ENCODE peak calls at places on chromosomes 2 and 18, in six cellular contexts. H is lower lobe of right lung, R is IMR-90, Q is left ventricle myocardium inferior, A is HL-60, X is SK-N-SH. G is an unnamed sample.
A peak's percentile ranks its signal among the peaks of the same experiment; 100 is the strongest.

GRCh38 chr2:39608690-39609457 is 56.8 kb upstream of the TMEM178A start:
- DNase-seq in H (no peak), R (no peak), Q (no peak), A (peak; percentile 79), X (no peak), G (no peak)

GRCh38 chr18:24514439-24514838 is 54.0 kb downstream of the HRH4 start:
- DNase-seq in H (no peak), R (peak; percentile 54), Q (no peak), A (peak; percentile 19), X (peak; percentile 39), G (peak; percentile 8)

GRCh38 chr2:18057657-18058056 is 179.2 kb downstream of the KCNS3 start:
- DNase-seq in H (no peak), R (no peak), Q (no peak), A (no peak), X (no peak), G (no peak)

GRCh38 chr18:36688020-36688965 is 140.5 kb downstream of the TPGS2 start:
- DNase-seq in H (no peak), R (peak; percentile 74), Q (no peak), A (peak; percentile 66), X (peak; percentile 70), G (no peak)

GRCh38 chr2:51424418-51424817 is 392.5 kb upstream of the NRXN1 start:
- DNase-seq in H (no peak), R (no peak), Q (no peak), A (no peak), X (no peak), G (no peak)

GRCh38 chr18:13680612-13681011 is 45.7 kb downstream of the FAM210A start:
- DNase-seq in H (no peak), R (no peak), Q (peak; percentile 27), A (no peak), X (peak; percentile 33), G (no peak)

GRCh38 chr2:159484537-159484936 is 131.8 kb downstream of the BAZ2B start:
- DNase-seq in H (no peak), R (no peak), Q (no peak), A (no peak), X (no peak), G (no peak)

GRCh38 chr2:135132314-135132713 is 80.2 kb downstream of the RAB3GAP1 start:
- DNase-seq in H (no peak), R (peak; percentile 74), Q (no peak), A (no peak), X (no peak), G (no peak)

GRCh38 chr18:30999186-30999585 is 43.4 kb downstream of the DSC3 start:
- DNase-seq in H (no peak), R (no peak), Q (no peak), A (no peak), X (no peak), G (no peak)

GRCh38 chr18:22074343-22075070 is 94.9 kb upstream of the GATA6 start:
- DNase-seq in H (no peak), R (no peak), Q (no peak), A (no peak), X (no peak), G (no peak)

GRCh38 chr18:45066868-45067267 is 386.2 kb downstream of the SETBP1 start:
- DNase-seq in H (no peak), R (no peak), Q (peak; percentile 21), A (peak; percentile 63), X (no peak), G (no peak)

GRCh38 chr2:178008636-178009289 is 63.8 kb downstream of the PDE11A start:
- DNase-seq in H (no peak), R (peak; percentile 65), Q (peak; percentile 27), A (no peak), X (peak; percentile 65), G (no peak)

GRCh38 chr2:158756331-158756730 is 38.8 kb upstream of the DAPL1 start:
- DNase-seq in H (no peak), R (peak; percentile 2), Q (no peak), A (no peak), X (no peak), G (no peak)

GRCh38 chr18:28905509-28905908 is 728.6 kb upstream of the CDH2 start:
- DNase-seq in H (no peak), R (peak; percentile 57), Q (no peak), A (no peak), X (no peak), G (no peak)

GRCh38 chr2:144890828-144891227 is 370.9 kb upstream of the ZEB2 start:
- DNase-seq in H (no peak), R (peak; percentile 35), Q (no peak), A (no peak), X (peak; percentile 11), G (no peak)

GRCh38 chr18:46621871-46622270 is 35.1 kb downstream of the LOXHD1 start:
- DNase-seq in H (no peak), R (no peak), Q (no peak), A (no peak), X (no peak), G (no peak)

GRCh38 chr2:29606105-29606871 is 315.1 kb downstream of the ALK start:
- DNase-seq in H (no peak), R (peak; percentile 94), Q (no peak), A (no peak), X (no peak), G (no peak)

GRCh38 chr18:35267809-35268208 is 22.2 kb downstream of the ZSCAN30 start:
- DNase-seq in H (peak; percentile 60), R (no peak), Q (peak; percentile 33), A (no peak), X (peak; percentile 37), G (no peak)

GRCh38 chr2:203817147-203817546 is 50.4 kb upstream of the CTLA4 start:
- DNase-seq in H (no peak), R (no peak), Q (no peak), A (no peak), X (no peak), G (no peak)

GRCh38 chr18:9854801-9855676 is 30.7 kb upstream of the TXNDC2 start:
- DNase-seq in H (peak; percentile 58), R (peak; percentile 63), Q (no peak), A (no peak), X (no peak), G (no peak)

GRCh38 chr2:38626326-38627031 is 23.8 kb upstream of the HNRNPLL start:
- DNase-seq in H (no peak), R (no peak), Q (no peak), A (peak; percentile 25), X (no peak), G (no peak)

GRCh38 chr2:181857471-181857870 is 34.1 kb upstream of the ITPRID2 start:
- DNase-seq in H (no peak), R (peak; percentile 58), Q (no peak), A (no peak), X (no peak), G (no peak)

GRCh38 chr2:215920244-215921100 is 92.9 kb downstream of the MREG start:
- DNase-seq in H (peak; percentile 61), R (peak; percentile 87), Q (peak; percentile 57), A (peak; percentile 55), X (peak; percentile 67), G (peak; percentile 81)

GRCh38 chr2:215917953-215918620 is 95.3 kb downstream of the MREG start:
- DNase-seq in H (no peak), R (peak; percentile 65), Q (no peak), A (no peak), X (no peak), G (peak; percentile 96)

GRCh38 chr2:215918901-215919585 is 94.3 kb downstream of the MREG start:
- DNase-seq in H (no peak), R (no peak), Q (no peak), A (no peak), X (no peak), G (peak; percentile 68)

GRCh38 chr2:215921884-215922283 is 91.5 kb downstream of the MREG start:
- DNase-seq in H (no peak), R (peak; percentile 96), Q (no peak), A (no peak), X (no peak), G (no peak)

GRCh38 chr2:215919624-215920243 is 93.6 kb downstream of the MREG start:
- DNase-seq in H (no peak), R (no peak), Q (no peak), A (no peak), X (peak; percentile 22), G (no peak)
- H3K27ac ChIP-seq in H (no peak overlapping the region), R (no peak overlapping the region), Q (no peak overlapping the region), A (no peak overlapping the region), X (no peak overlapping the region), G (peak overlapping the region; percentile 98)

GRCh38 chr2:48249631-48250473 is 280.1 kb upstream of the STON1 start:
- DNase-seq in H (no peak), R (peak; percentile 64), Q (no peak), A (peak; percentile 92), X (no peak), G (no peak)

GRCh38 chr2:48250943-48251342 is 279.0 kb upstream of the STON1 start:
- DNase-seq in H (no peak), R (peak; percentile 19), Q (no peak), A (peak; percentile 85), X (no peak), G (no peak)

GRCh38 chr2:48250474-48250844 is 279.5 kb upstream of the STON1 start:
- DNase-seq in H (no peak), R (no peak), Q (no peak), A (no peak), X (no peak), G (no peak)

GRCh38 chr2:48253301-48253700 is 276.7 kb upstream of the STON1 start:
- DNase-seq in H (no peak), R (no peak), Q (no peak), A (peak; percentile 57), X (no peak), G (no peak)

GRCh38 chr2:48251437-48252148 is 278.4 kb upstream of the STON1 start:
- DNase-seq in H (no peak), R (no peak), Q (no peak), A (no peak), X (no peak), G (no peak)
- H3K27ac ChIP-seq in H (no peak overlapping the region), R (no peak overlapping the region), Q (no peak overlapping the region), A (peak overlapping the region; percentile 71), X (no peak overlapping the region), G (no peak overlapping the region)

GRCh38 chr2:202643012-202643858 is 8.5 kb downstream of the FAM117B start:
- DNase-seq in H (no peak), R (no peak), Q (no peak), A (no peak), X (no peak), G (no peak)

GRCh38 chr2:202638710-202639109 is 3.9 kb downstream of the FAM117B start:
- DNase-seq in H (no peak), R (no peak), Q (no peak), A (no peak), X (no peak), G (no peak)

GRCh38 chr2:202639233-202639632 is 4.5 kb downstream of the FAM117B start:
- DNase-seq in H (no peak), R (no peak), Q (no peak), A (no peak), X (no peak), G (no peak)

DNA sequence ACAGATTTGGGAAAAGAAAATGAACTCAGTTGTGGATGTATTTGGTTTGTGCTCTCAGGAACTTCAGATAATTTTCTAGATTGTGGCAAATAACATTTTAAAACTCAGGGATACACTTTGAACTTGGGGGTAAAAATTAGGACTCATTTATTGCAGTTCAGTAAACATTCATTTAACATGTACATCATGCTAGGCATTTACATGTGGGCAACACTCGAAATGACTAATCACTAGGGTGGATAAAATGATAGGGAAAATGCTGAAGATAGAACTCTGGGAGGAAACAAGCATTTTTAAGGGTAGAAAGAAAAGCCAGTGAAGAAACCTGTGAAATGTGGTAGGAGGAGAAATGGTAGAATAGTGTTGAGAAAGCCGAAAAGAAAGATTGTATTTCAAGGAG is 7.8 kb downstream of the FAM117B start:
- DNase-seq in H (no peak), R (no peak), Q (no peak), A (no peak), X (no peak), G (no peak)
- H3K27ac ChIP-seq in H (peak overlapping the region; percentile 54), R (no peak overlapping the region), Q (peak overlapping the region; percentile 21), A (peak overlapping the region; percentile 5), X (no peak overlapping the region), G (peak overlapping the region; percentile 26)

GRCh38 chr2:45890094-45890646 is 238.7 kb downstream of the PRKCE start:
- DNase-seq in H (peak; percentile 62), R (no peak), Q (no peak), A (peak; percentile 31), X (no peak), G (no peak)
- H3K27ac ChIP-seq in H (peak overlapping the region; percentile 83), R (no peak overlapping the region), Q (peak overlapping the region; percentile 9), A (peak overlapping the region; percentile 7), X (no peak overlapping the region), G (no peak overlapping the region)

G was measured in SK-N-MC.